ENCODE peak calls at places on chromosomes 12 and 14, in four cellular contexts. E, S, Q and P are unnamed samples.
A peak's percentile ranks its signal among the peaks of the same experiment; 100 is the strongest.

GRCh38 chr12:106358410-106359241 is 1.1 kb downstream of the POLR3B start:
- DNase-seq in E (no peak), S (peak; percentile 32), Q (peak; percentile 17), P (peak; percentile 16)

GRCh38 chr14:38931969-38932652 is 170.9 kb downstream of the SEC23A start:
- DNase-seq in E (no peak), S (no peak), Q (no peak), P (no peak)

GRCh38 chr12:76936562-76937185 is 57.9 kb upstream of the CSRP2 start:
- DNase-seq in E (no peak), S (no peak), Q (no peak), P (no peak)

GRCh38 chr14:80955434-80955939 is at the start of gene TSHR:
- DNase-seq in E (no peak), S (peak; percentile 18), Q (no peak), P (no peak)

GRCh38 chr14:91330111-91330696 is 85.7 kb upstream of the GPR68 start:
- DNase-seq in E (no peak), S (no peak), Q (no peak), P (no peak)

GRCh38 chr14:22850944-22851790 is 14.8 kb downstream of the MMP14 start:
- DNase-seq in E (peak; percentile 94), S (peak; percentile 94), Q (peak; percentile 72), P (peak; percentile 76)

GRCh38 chr12:127143020-127143419 is 1124.0 kb upstream of the TMEM132C start:
- DNase-seq in E (no peak), S (no peak), Q (no peak), P (no peak)

GRCh38 chr12:5716221-5716620 is 228.8 kb downstream of the ANO2 start:
- DNase-seq in E (no peak), S (no peak), Q (peak; percentile 13), P (no peak)

GRCh38 chr12:109932878-109933503 is 32.9 kb downstream of the TCHP start:
- DNase-seq in E (peak; percentile 87), S (peak; percentile 32), Q (no peak), P (no peak)

GRCh38 chr12:78118486-78118885 is 287.8 kb downstream of the NAV3 start:
- DNase-seq in E (no peak), S (no peak), Q (no peak), P (no peak)

GRCh38 chr12:67697443-67697842 is 48.9 kb downstream of the DYRK2 start:
- DNase-seq in E (no peak), S (no peak), Q (no peak), P (no peak)

GRCh38 chr14:33435911-33436310 is 497.2 kb downstream of the NPAS3 start:
- DNase-seq in E (no peak), S (no peak), Q (no peak), P (no peak)

GRCh38 chr14:77275041-77275854 is 4.2 kb upstream of the NGB start:
- DNase-seq in E (no peak), S (no peak), Q (no peak), P (no peak)

GRCh38 chr12:116916122-116916521 is 5.4 kb downstream of the FBXW8 start:
- DNase-seq in E (no peak), S (no peak), Q (no peak), P (no peak)

GRCh38 chr14:92316116-92316515 is 6.8 kb upstream of the SLC24A4 start:
- DNase-seq in E (no peak), S (no peak), Q (no peak), P (no peak)

GRCh38 chr12:46546634-46547273 is 174.2 kb upstream of the SLC38A2 start:
- DNase-seq in E (no peak), S (no peak), Q (no peak), P (no peak)

GRCh38 chr14:89399594-89400068 is 17.4 kb downstream of the FOXN3 start:
- DNase-seq in E (no peak), S (no peak), Q (no peak), P (no peak)

GRCh38 chr14:99415496-99416281 is 65.0 kb downstream of the SETD3 start:
- DNase-seq in E (no peak), S (no peak), Q (peak; percentile 48), P (peak; percentile 51)

GRCh38 chr14:43369710-43370109 is 1137.4 kb downstream of the FSCB start:
- DNase-seq in E (no peak), S (no peak), Q (no peak), P (no peak)

DNA sequence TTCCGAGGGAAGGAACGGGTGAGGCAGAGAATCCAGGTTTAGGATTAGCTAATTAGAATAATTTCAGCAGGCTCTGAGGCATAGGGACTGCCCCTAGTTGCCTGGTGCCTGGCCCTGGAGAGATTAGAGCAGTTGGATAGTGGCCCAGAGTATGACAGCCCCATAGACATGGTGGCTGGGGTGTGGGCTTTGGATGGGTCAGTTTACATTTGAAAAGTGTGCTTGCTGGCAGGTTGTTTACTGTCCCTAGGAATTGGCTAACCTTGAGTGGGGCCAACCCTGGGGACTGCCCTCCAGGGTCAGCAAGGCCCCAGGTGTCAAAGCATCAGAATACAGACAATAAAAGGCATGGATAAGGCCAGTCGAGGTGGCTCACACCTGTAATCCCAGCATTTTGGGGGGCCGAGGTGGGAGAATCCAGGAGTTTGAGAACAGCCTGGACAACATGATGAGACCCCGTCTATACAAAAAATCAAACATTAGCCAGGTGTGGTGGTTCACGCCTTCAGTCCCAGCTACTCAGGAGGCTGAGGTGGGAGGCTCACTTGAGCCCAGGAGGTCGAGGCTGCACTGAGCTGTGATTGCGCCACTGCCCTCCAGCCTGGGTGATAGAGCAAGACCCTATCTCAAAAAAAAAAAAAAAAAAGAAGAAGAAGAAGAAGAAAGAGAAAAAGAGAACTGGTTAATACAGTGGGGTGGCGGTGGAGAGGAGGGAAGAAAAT is 182.3 kb upstream of the PWP1 start:
- DNase-seq in E (no peak), S (no peak), Q (no peak), P (no peak)
- TF ChIP-seq CTCF in E (no peak), S (no peak), Q (no peak), P (no peak)

DNA sequence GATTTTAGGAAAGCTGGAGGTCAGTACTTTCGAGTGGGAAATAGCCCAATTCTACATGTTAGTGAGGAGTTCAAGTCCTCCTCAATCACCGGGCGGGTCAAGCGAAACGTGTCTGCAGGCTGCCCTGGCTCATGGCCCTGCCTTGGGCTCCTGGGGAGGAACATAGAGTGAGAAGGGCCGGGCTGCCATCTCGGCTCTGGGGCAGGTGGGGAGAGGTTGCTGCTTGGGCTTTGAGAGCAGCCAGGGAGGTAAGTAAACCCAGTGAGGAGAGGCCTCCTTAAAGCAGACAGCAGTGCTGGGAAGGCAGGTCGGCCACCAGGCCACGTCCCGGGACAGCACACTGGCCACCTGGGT is 32.0 kb upstream of the UBC start:
- DNase-seq in E (no peak), S (no peak), Q (no peak), P (no peak)
- TF ChIP-seq POLR2A in E (no peak), S (no peak), Q (no peak), P (no peak)

DNA sequence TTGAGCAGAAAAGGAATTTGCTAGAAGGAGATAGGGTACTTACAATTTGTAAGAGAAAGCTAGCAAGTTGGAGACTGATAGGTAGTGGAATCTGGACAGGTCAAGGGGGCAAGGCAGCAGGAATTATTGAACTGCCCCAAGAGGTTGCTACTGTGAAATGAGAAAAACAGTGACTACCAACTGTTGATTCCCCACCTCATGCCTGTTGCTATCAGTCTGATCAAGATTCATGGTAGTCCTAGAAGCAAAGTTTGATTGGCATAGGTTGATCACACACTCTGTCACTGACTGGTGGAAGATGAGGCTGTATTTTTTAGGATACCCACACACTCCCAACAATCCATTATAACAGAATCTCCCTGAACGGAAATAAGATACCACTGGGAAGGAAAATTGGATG is 89.4 kb upstream of the IGF1 start:
- DNase-seq in E (no peak), S (no peak), Q (no peak), P (no peak)
- H3K36me3 ChIP-seq in E (no peaks in the 10 kb centered on the region), S (no peaks in the 10 kb centered on the region), Q (no peaks in the 10 kb centered on the region), P (no peaks in the 10 kb centered on the region)

GRCh38 chr12:45490232-45490881 is 239.1 kb upstream of the ARID2 start:
- DNase-seq in E (no peak), S (no peak), Q (no peak), P (no peak)
- TF ChIP-seq CTCF in E (no peak), S (no peak), Q (no peak), P (no peak)

GRCh38 chr12:1864867-1865266 is 44.5 kb downstream of the LRTM2 start:
- DNase-seq in E (no peak), S (no peak), Q (no peak), P (no peak)
- TF ChIP-seq POLR2A in E (no peak), S (no peak), Q (no peak), P (no peak)

DNA sequence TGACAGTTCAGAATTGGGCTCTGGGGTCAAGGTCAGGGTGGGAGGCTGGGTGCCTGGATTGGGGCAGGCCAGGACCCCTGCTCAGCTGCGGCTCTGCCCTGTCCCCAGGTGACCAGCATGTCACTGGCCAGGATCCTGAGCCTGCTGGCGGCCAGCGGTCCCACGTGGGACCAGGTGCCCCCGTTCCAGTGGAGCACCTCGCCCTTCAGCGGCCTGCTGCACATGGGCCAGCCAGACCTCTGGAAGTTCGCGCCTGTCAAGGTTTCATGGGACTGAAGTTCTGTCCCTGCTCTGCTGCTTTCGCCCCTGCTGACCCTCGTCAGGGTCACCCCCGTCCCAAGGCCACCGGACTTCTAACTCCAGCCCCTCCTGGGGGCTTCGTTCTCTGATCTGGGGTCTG is 15.3 kb downstream of the SDS start:
- DNase-seq in E (no peak), S (no peak), Q (no peak), P (no peak)
- H3K36me3 ChIP-seq in E (no peaks in the 10 kb centered on the region), S (no peaks in the 10 kb centered on the region), Q (no peaks in the 10 kb centered on the region), P (peaks cover 6% of the 10 kb centered on the region)

GRCh38 chr12:123905319-123905925 is 67.2 kb downstream of the CCDC92 start:
- DNase-seq in E (peak; percentile 63), S (peak; percentile 65), Q (peak; percentile 62), P (no peak)
- TF ChIP-seq CTCF in E (peak; percentile 49), S (peak; percentile 68), Q (peak; percentile 80), P (peak; percentile 53)

GRCh38 chr12:6847676-6848075 is 3.4 kb downstream of the CDCA3 start:
- DNase-seq in E (no peak), S (no peak), Q (no peak), P (no peak)
- TF ChIP-seq POLR2A in E (no peak), S (no peak), Q (no peak), P (no peak)